ENCODE peak calls at places on chromosomes 6 and 20, in eight cellular contexts. L, S, D, T, B, F, R and N are unnamed samples. For H3K4me1, the result is how much of the 10 kb centered on the place peaks cover.

GRCh38 chr20:2151805-2152727 is 50.4 kb downstream of the STK35 start:
- DNase-seq in L (no peak), S (no peak), D (no peak), T (no peak), B (peak), F (peak), R (no peak), N (peak)

GRCh38 chr6:107999341-107999740 is 41.3 kb upstream of the SEC63 start:
- DNase-seq in L (no peak), S (no peak), D (no peak), T (no peak), B (no peak), F (no peak), R (no peak), N (no peak)

GRCh38 chr6:30730611-30731435 is 10.7 kb downstream of the TUBB start:
- DNase-seq in L (peak), S (peak), D (peak), T (peak), B (peak), F (peak), R (peak), N (peak)

GRCh38 chr20:44336086-44336485 is 757 bp upstream of the R3HDML start:
- DNase-seq in L (no peak), S (peak), D (no peak), T (no peak), B (no peak), F (no peak), R (no peak), N (no peak)

GRCh38 chr20:16078172-16078898 is 494.9 kb downstream of the KIF16B start:
- DNase-seq in L (no peak), S (no peak), D (no peak), T (no peak), B (no peak), F (no peak), R (no peak), N (no peak)

GRCh38 chr6:51480040-51480439 is 607.4 kb downstream of the PKHD1 start:
- DNase-seq in L (no peak), S (peak), D (no peak), T (no peak), B (no peak), F (no peak), R (no peak), N (no peak)

GRCh38 chr6:139977887-139978332 is 603.5 kb upstream of the CITED2 start:
- DNase-seq in L (no peak), S (peak), D (peak), T (no peak), B (peak), F (no peak), R (peak), N (no peak)

GRCh38 chr6:2565499-2565898 is 185.2 kb downstream of the MYLK4 start:
- DNase-seq in L (no peak), S (peak), D (no peak), T (no peak), B (no peak), F (no peak), R (no peak), N (no peak)

GRCh38 chr20:57223648-57224489 is 42.6 kb downstream of the BMP7 start:
- DNase-seq in L (peak), S (no peak), D (no peak), T (no peak), B (no peak), F (no peak), R (no peak), N (no peak)

GRCh38 chr6:80468398-80468797 is 361.9 kb downstream of the BCKDHB start:
- DNase-seq in L (no peak), S (peak), D (no peak), T (no peak), B (no peak), F (no peak), R (peak), N (no peak)

GRCh38 chr6:19433101-19433500 is 404.1 kb upstream of the ID4 start:
- DNase-seq in L (no peak), S (no peak), D (peak), T (no peak), B (no peak), F (no peak), R (no peak), N (no peak)

GRCh38 chr6:36825452-36825851 is 13.8 kb downstream of the CPNE5 start:
- DNase-seq in L (no peak), S (no peak), D (no peak), T (no peak), B (no peak), F (no peak), R (no peak), N (no peak)

GRCh38 chr6:137893726-137894125 is 26.7 kb downstream of the TNFAIP3 start:
- DNase-seq in L (no peak), S (no peak), D (no peak), T (no peak), B (no peak), F (no peak), R (no peak), N (no peak)

GRCh38 chr20:12610871-12611270 is 397.9 kb upstream of the SPTLC3 start:
- DNase-seq in L (no peak), S (no peak), D (no peak), T (no peak), B (no peak), F (no peak), R (no peak), N (no peak)

GRCh38 chr20:24643731-24644130 is 174.3 kb downstream of the SYNDIG1 start:
- DNase-seq in L (no peak), S (no peak), D (no peak), T (no peak), B (no peak), F (no peak), R (no peak), N (no peak)

GRCh38 chr6:138509371-138509770 is 10.1 kb upstream of the NHSL1 start:
- DNase-seq in L (peak), S (peak), D (peak), T (peak), B (peak), F (peak), R (peak), N (no peak)

GRCh38 chr20:63700199-63701050 is 4.0 kb downstream of the TNFRSF6B start:
- DNase-seq in L (peak), S (no peak), D (no peak), T (peak), B (no peak), F (no peak), R (no peak), N (peak)

GRCh38 chr6:132063738-132064137 is 112.6 kb upstream of the CCN2 start:
- DNase-seq in L (no peak), S (peak), D (no peak), T (no peak), B (peak), F (no peak), R (peak), N (no peak)

GRCh38 chr6:100376103-100376502 is 88.6 kb downstream of the SIM1 start:
- DNase-seq in L (no peak), S (no peak), D (no peak), T (no peak), B (no peak), F (no peak), R (no peak), N (no peak)
- H3K4me1 ChIP-seq in L (under half), S (under half), D (under half), T (under half), B (under half), F (under half), R (under half), N (under half)

GRCh38 chr6:14382381-14383236 is 265.0 kb downstream of the CD83 start:
- DNase-seq in L (no peak), S (no peak), D (no peak), T (no peak), B (no peak), F (no peak), R (no peak), N (no peak)
- TF ChIP-seq POLR2A in L (no peak), S (no peak), D (no peak), T (no peak), B (no peak), F (no peak), R (no peak), N (no peak)

DNA sequence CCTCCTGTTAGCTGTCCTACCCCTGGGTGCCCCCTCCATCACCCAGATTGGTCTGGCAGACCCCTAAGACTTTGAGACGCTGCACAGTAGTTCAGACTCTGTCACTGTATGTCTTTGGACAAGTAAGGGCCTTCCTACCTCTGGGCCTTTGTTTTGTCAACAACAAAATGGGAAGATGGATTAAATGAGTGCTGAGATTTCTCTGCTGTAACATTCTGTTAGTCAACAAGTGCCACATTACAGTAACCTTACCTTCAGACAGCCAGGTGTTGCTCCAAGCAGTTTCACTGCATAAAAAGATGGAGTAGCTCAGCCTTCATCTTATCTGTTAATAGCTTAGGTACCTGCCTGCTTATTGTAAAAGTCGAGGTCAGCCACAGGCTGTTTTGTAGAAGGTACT is 16.0 kb downstream of the CHMP4B start:
- DNase-seq in L (no peak), S (no peak), D (no peak), T (no peak), B (no peak), F (no peak), R (no peak), N (no peak)
- H3K4me1 ChIP-seq in L (half or more), S (half or more), D (half or more), T (half or more), B (under half), F (half or more), R (under half), N (under half)

GRCh38 chr20:368915-369314 is 11.6 kb upstream of the TRIB3 start:
- DNase-seq in L (no peak), S (no peak), D (no peak), T (no peak), B (no peak), F (no peak), R (no peak), N (no peak)

GRCh38 chr20:364905-365794 is 15.4 kb upstream of the TRIB3 start:
- DNase-seq in L (peak), S (peak), D (no peak), T (no peak), B (peak), F (no peak), R (no peak), N (no peak)

GRCh38 chr20:366719-367485 is 13.7 kb upstream of the TRIB3 start:
- DNase-seq in L (no peak), S (no peak), D (no peak), T (no peak), B (no peak), F (no peak), R (no peak), N (no peak)

GRCh38 chr20:366042-366718 is 14.4 kb upstream of the TRIB3 start:
- DNase-seq in L (no peak), S (no peak), D (peak), T (no peak), B (no peak), F (no peak), R (no peak), N (no peak)

GRCh38 chr20:367486-367887 is 13.1 kb upstream of the TRIB3 start:
- DNase-seq in L (no peak), S (no peak), D (no peak), T (no peak), B (no peak), F (no peak), R (no peak), N (no peak)
- TF ChIP-seq POLR2A in L (no peak), S (no peak), D (no peak), T (no peak), B (no peak), F (no peak), R (no peak), N (no peak)

GRCh38 chr6:125749864-125750691 is 646 bp downstream of the HEY2 start:
- DNase-seq in L (no peak), S (no peak), D (peak), T (no peak), B (no peak), F (no peak), R (no peak), N (no peak)
- H3K4me1 ChIP-seq in L (under half), S (under half), D (under half), T (under half), B (under half), F (under half), R (under half), N (under half)

GRCh38 chr6:6586671-6587526 is 1.6 kb upstream of the LY86 start:
- DNase-seq in L (no peak), S (no peak), D (no peak), T (no peak), B (no peak), F (no peak), R (no peak), N (no peak)

GRCh38 chr6:6586167-6586566 is 2.4 kb upstream of the LY86 start:
- DNase-seq in L (no peak), S (no peak), D (no peak), T (no peak), B (no peak), F (no peak), R (no peak), N (no peak)

GRCh38 chr6:6588924-6589696 is 590 bp downstream of the LY86 start:
- DNase-seq in L (no peak), S (no peak), D (no peak), T (no peak), B (no peak), F (no peak), R (no peak), N (no peak)

GRCh38 chr6:6587696-6588063 is 840 bp upstream of the LY86 start:
- DNase-seq in L (no peak), S (no peak), D (no peak), T (no peak), B (no peak), F (no peak), R (no peak), N (no peak)

DNA sequence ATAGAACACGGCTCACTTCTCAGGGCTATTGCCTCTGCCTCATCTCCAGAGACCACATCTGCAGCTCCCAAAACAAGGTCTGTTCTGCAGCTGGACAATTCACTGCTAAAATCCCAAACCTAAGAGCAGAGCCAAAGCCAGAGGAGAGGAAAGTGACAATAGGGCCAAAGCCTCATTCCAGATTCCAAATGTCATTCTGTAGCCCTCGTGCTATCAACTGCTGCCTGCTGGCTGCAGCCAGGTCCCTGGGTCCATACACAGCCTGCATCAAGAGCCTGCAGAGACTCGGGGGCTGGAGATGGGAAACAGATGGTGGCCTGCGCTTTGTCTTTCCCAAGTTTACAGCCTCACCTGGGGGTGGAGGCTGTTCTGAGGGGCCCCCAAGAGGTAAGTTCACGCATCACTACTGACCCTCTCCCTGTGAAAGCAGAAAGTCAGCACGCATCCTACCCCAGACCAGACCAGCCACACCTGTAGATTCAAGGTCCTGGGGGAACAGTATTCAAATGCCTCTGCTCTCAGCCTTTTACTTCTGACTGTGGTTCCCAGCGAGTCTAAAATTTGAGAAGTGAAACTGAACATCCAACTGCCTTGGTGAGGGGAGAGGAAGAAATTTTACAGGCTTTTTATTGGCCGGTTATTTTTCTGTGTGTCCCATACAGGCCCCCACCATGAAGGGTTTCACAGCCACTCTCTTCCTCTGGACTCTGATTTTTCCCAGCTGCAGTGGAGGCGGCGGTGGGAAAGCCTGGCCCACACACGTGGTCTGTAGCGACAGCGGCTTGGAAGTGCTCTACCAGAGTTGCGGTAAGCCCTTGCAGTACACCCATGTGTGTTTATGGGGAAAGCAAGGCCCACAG is at the start of gene LY86:
- DNase-seq in L (no peak), S (no peak), D (no peak), T (no peak), B (no peak), F (no peak), R (no peak), N (peak)
- TF ChIP-seq POLR2A in L (no peak), S (no peak), D (no peak), T (no peak), B (no peak), F (no peak), R (no peak), N (no peak)

GRCh38 chr6:134020071-134020470 is 32.4 kb downstream of the SLC2A12 start:
- DNase-seq in L (no peak), S (no peak), D (no peak), T (no peak), B (no peak), F (no peak), R (no peak), N (no peak)
- H3K4me1 ChIP-seq in L (under half), S (under half), D (under half), T (under half), B (under half), F (under half), R (under half), N (under half)

GRCh38 chr6:71298459-71298858 is 9.8 kb downstream of the OGFRL1 start:
- DNase-seq in L (no peak), S (no peak), D (no peak), T (no peak), B (no peak), F (no peak), R (no peak), N (no peak)
- TF ChIP-seq POLR2A in L (no peak), S (no peak), D (no peak), T (no peak), B (no peak), F (no peak), R (no peak), N (no peak)

GRCh38 chr20:48295966-48296421 is 510.7 kb upstream of the SULF2 start:
- DNase-seq in L (no peak), S (peak), D (no peak), T (no peak), B (peak), F (no peak), R (peak), N (peak)

GRCh38 chr20:48294196-48294595 is 508.9 kb upstream of the SULF2 start:
- DNase-seq in L (no peak), S (no peak), D (no peak), T (no peak), B (peak), F (no peak), R (peak), N (no peak)

GRCh38 chr20:48292806-48293205 is 507.5 kb upstream of the SULF2 start:
- DNase-seq in L (no peak), S (no peak), D (no peak), T (no peak), B (no peak), F (no peak), R (no peak), N (no peak)

GRCh38 chr20:48295445-48295903 is 510.2 kb upstream of the SULF2 start:
- DNase-seq in L (peak), S (peak), D (no peak), T (no peak), B (peak), F (no peak), R (peak), N (peak)

GRCh38 chr20:48294942-48295341 is 509.7 kb upstream of the SULF2 start:
- DNase-seq in L (no peak), S (no peak), D (no peak), T (no peak), B (no peak), F (no peak), R (no peak), N (no peak)
- H3K4me1 ChIP-seq in L (under half), S (under half), D (under half), T (under half), B (under half), F (under half), R (under half), N (under half)